ENCODE peak calls at places on chromosomes 11 and 22, in six cellular contexts. One of them, this sample, is unnamed.

GRCh38 chr11:70507466-70508230 is 109.3 kb downstream of the CTTN start:
- DNase-seq in WTC11: no peak
- DNase-seq in activated T-cell treated with anti-CD3 and anti-CD28 coated beads for 1 hour: no peak
- DNase-seq in stimulated activated CD4-positive, alpha-beta T cell treated with anti-CD3 and anti-CD28 coated beads, Interleukin-12 subunit alpha, Interleukin-12 subunit beta, amount 100 ng/mL, for 24 hours: no peak
- DNase-seq in activated CD4-positive, CD25-positive, alpha-beta regulatory T cell: no peak
- DNase-seq in mucosa of gallbladder: no peak
- DNase-seq in this sample: no peak

GRCh38 chr11:11588890-11589289 is 32.9 kb downstream of the GALNT18 start:
- DNase-seq in WTC11: no peak
- DNase-seq in mucosa of gallbladder: no peak
- DNase-seq in activated CD4-positive, CD25-positive, alpha-beta regulatory T cell: no peak
- DNase-seq in stimulated activated CD4-positive, alpha-beta T cell treated with anti-CD3 and anti-CD28 coated beads, Interleukin-12 subunit alpha, Interleukin-12 subunit beta, amount 100 ng/mL, for 24 hours: no peak
- DNase-seq in activated T-cell treated with anti-CD3 and anti-CD28 coated beads for 1 hour: no peak
- DNase-seq in this sample: no peak

GRCh38 chr22:32389685-32390084 is 22.4 kb downstream of the RTCB start:
- DNase-seq in stimulated activated CD4-positive, alpha-beta T cell treated with anti-CD3 and anti-CD28 coated beads, Interleukin-12 subunit alpha, Interleukin-12 subunit beta, amount 100 ng/mL, for 24 hours: no peak
- DNase-seq in WTC11: peak
- DNase-seq in activated CD4-positive, CD25-positive, alpha-beta regulatory T cell: no peak
- DNase-seq in activated T-cell treated with anti-CD3 and anti-CD28 coated beads for 1 hour: no peak
- DNase-seq in mucosa of gallbladder: no peak
- DNase-seq in this sample: no peak

GRCh38 chr11:71462726-71463125 is 9.7 kb downstream of the NADSYN1 start:
- DNase-seq in mucosa of gallbladder: no peak
- DNase-seq in WTC11: no peak
- DNase-seq in activated T-cell treated with anti-CD3 and anti-CD28 coated beads for 1 hour: no peak
- DNase-seq in activated CD4-positive, CD25-positive, alpha-beta regulatory T cell: no peak
- DNase-seq in stimulated activated CD4-positive, alpha-beta T cell treated with anti-CD3 and anti-CD28 coated beads, Interleukin-12 subunit alpha, Interleukin-12 subunit beta, amount 100 ng/mL, for 24 hours: no peak
- DNase-seq in this sample: no peak

GRCh38 chr22:22161924-22162851 is 82.4 kb upstream of the VPREB1 start:
- DNase-seq in activated T-cell treated with anti-CD3 and anti-CD28 coated beads for 1 hour: no peak
- DNase-seq in mucosa of gallbladder: no peak
- DNase-seq in WTC11: no peak
- DNase-seq in activated CD4-positive, CD25-positive, alpha-beta regulatory T cell: no peak
- DNase-seq in stimulated activated CD4-positive, alpha-beta T cell treated with anti-CD3 and anti-CD28 coated beads, Interleukin-12 subunit alpha, Interleukin-12 subunit beta, amount 100 ng/mL, for 24 hours: no peak
- DNase-seq in this sample: no peak

GRCh38 chr11:70891844-70892380 is 360.5 kb downstream of the SHANK2 start:
- DNase-seq in mucosa of gallbladder: no peak
- DNase-seq in activated CD4-positive, CD25-positive, alpha-beta regulatory T cell: no peak
- DNase-seq in activated T-cell treated with anti-CD3 and anti-CD28 coated beads for 1 hour: no peak
- DNase-seq in stimulated activated CD4-positive, alpha-beta T cell treated with anti-CD3 and anti-CD28 coated beads, Interleukin-12 subunit alpha, Interleukin-12 subunit beta, amount 100 ng/mL, for 24 hours: no peak
- DNase-seq in WTC11: no peak
- DNase-seq in this sample: no peak

GRCh38 chr11:1118755-1119275 is 38.9 kb upstream of the MUC5AC start:
- DNase-seq in stimulated activated CD4-positive, alpha-beta T cell treated with anti-CD3 and anti-CD28 coated beads, Interleukin-12 subunit alpha, Interleukin-12 subunit beta, amount 100 ng/mL, for 24 hours: no peak
- DNase-seq in activated CD4-positive, CD25-positive, alpha-beta regulatory T cell: no peak
- DNase-seq in mucosa of gallbladder: no peak
- DNase-seq in activated T-cell treated with anti-CD3 and anti-CD28 coated beads for 1 hour: no peak
- DNase-seq in WTC11: no peak
- DNase-seq in this sample: no peak

GRCh38 chr22:20420157-20420842 is 17.3 kb downstream of the SCARF2 start:
- DNase-seq in activated T-cell treated with anti-CD3 and anti-CD28 coated beads for 1 hour: no peak
- DNase-seq in activated CD4-positive, CD25-positive, alpha-beta regulatory T cell: no peak
- DNase-seq in stimulated activated CD4-positive, alpha-beta T cell treated with anti-CD3 and anti-CD28 coated beads, Interleukin-12 subunit alpha, Interleukin-12 subunit beta, amount 100 ng/mL, for 24 hours: no peak
- DNase-seq in WTC11: no peak
- DNase-seq in mucosa of gallbladder: no peak
- DNase-seq in this sample: no peak

GRCh38 chr22:19891350-19892248 is 36.9 kb upstream of the GNB1L start:
- DNase-seq in activated T-cell treated with anti-CD3 and anti-CD28 coated beads for 1 hour: peak
- DNase-seq in mucosa of gallbladder: peak
- DNase-seq in activated CD4-positive, CD25-positive, alpha-beta regulatory T cell: peak
- DNase-seq in WTC11: peak
- DNase-seq in stimulated activated CD4-positive, alpha-beta T cell treated with anti-CD3 and anti-CD28 coated beads, Interleukin-12 subunit alpha, Interleukin-12 subunit beta, amount 100 ng/mL, for 24 hours: peak
- DNase-seq in this sample: peak

GRCh38 chr11:117071344-117071787 is 26.9 kb downstream of the SIK3 start:
- DNase-seq in activated CD4-positive, CD25-positive, alpha-beta regulatory T cell: no peak
- DNase-seq in WTC11: no peak
- DNase-seq in stimulated activated CD4-positive, alpha-beta T cell treated with anti-CD3 and anti-CD28 coated beads, Interleukin-12 subunit alpha, Interleukin-12 subunit beta, amount 100 ng/mL, for 24 hours: no peak
- DNase-seq in activated T-cell treated with anti-CD3 and anti-CD28 coated beads for 1 hour: no peak
- DNase-seq in mucosa of gallbladder: peak
- DNase-seq in this sample: no peak

GRCh38 chr22:30634477-30635233 is 926 bp upstream of the SLC35E4 start:
- DNase-seq in stimulated activated CD4-positive, alpha-beta T cell treated with anti-CD3 and anti-CD28 coated beads, Interleukin-12 subunit alpha, Interleukin-12 subunit beta, amount 100 ng/mL, for 24 hours: peak
- DNase-seq in WTC11: peak
- DNase-seq in mucosa of gallbladder: peak
- DNase-seq in activated T-cell treated with anti-CD3 and anti-CD28 coated beads for 1 hour: peak
- DNase-seq in activated CD4-positive, CD25-positive, alpha-beta regulatory T cell: peak
- DNase-seq in this sample: peak

GRCh38 chr11:12448131-12448939 is 71.0 kb downstream of the PARVA start:
- DNase-seq in activated CD4-positive, CD25-positive, alpha-beta regulatory T cell: no peak
- DNase-seq in activated T-cell treated with anti-CD3 and anti-CD28 coated beads for 1 hour: no peak
- DNase-seq in stimulated activated CD4-positive, alpha-beta T cell treated with anti-CD3 and anti-CD28 coated beads, Interleukin-12 subunit alpha, Interleukin-12 subunit beta, amount 100 ng/mL, for 24 hours: no peak
- DNase-seq in WTC11: no peak
- DNase-seq in mucosa of gallbladder: no peak
- DNase-seq in this sample: no peak

GRCh38 chr11:9037046-9037780 is 33.4 kb upstream of the NRIP3 start:
- DNase-seq in stimulated activated CD4-positive, alpha-beta T cell treated with anti-CD3 and anti-CD28 coated beads, Interleukin-12 subunit alpha, Interleukin-12 subunit beta, amount 100 ng/mL, for 24 hours: no peak
- DNase-seq in activated T-cell treated with anti-CD3 and anti-CD28 coated beads for 1 hour: no peak
- DNase-seq in activated CD4-positive, CD25-positive, alpha-beta regulatory T cell: no peak
- DNase-seq in mucosa of gallbladder: no peak
- DNase-seq in WTC11: no peak
- DNase-seq in this sample: no peak

GRCh38 chr11:83392556-83392955 is 106.4 kb upstream of the CCDC90B start:
- DNase-seq in WTC11: no peak
- DNase-seq in stimulated activated CD4-positive, alpha-beta T cell treated with anti-CD3 and anti-CD28 coated beads, Interleukin-12 subunit alpha, Interleukin-12 subunit beta, amount 100 ng/mL, for 24 hours: no peak
- DNase-seq in mucosa of gallbladder: no peak
- DNase-seq in activated CD4-positive, CD25-positive, alpha-beta regulatory T cell: no peak
- DNase-seq in activated T-cell treated with anti-CD3 and anti-CD28 coated beads for 1 hour: no peak
- DNase-seq in this sample: no peak

GRCh38 chr11:135008001-135008405 is 596.0 kb upstream of the B3GAT1 start:
- DNase-seq in activated CD4-positive, CD25-positive, alpha-beta regulatory T cell: no peak
- DNase-seq in activated T-cell treated with anti-CD3 and anti-CD28 coated beads for 1 hour: no peak
- DNase-seq in stimulated activated CD4-positive, alpha-beta T cell treated with anti-CD3 and anti-CD28 coated beads, Interleukin-12 subunit alpha, Interleukin-12 subunit beta, amount 100 ng/mL, for 24 hours: no peak
- DNase-seq in mucosa of gallbladder: no peak
- DNase-seq in WTC11: no peak
- DNase-seq in this sample: no peak

GRCh38 chr22:46006379-46007002 is 29.5 kb upstream of the WNT7B start:
- DNase-seq in activated CD4-positive, CD25-positive, alpha-beta regulatory T cell: peak
- DNase-seq in WTC11: peak
- DNase-seq in mucosa of gallbladder: peak
- DNase-seq in activated T-cell treated with anti-CD3 and anti-CD28 coated beads for 1 hour: peak
- DNase-seq in stimulated activated CD4-positive, alpha-beta T cell treated with anti-CD3 and anti-CD28 coated beads, Interleukin-12 subunit alpha, Interleukin-12 subunit beta, amount 100 ng/mL, for 24 hours: peak
- DNase-seq in this sample: peak

GRCh38 chr11:8068605-8069221 is 12.3 kb upstream of the TUB start:
- DNase-seq in stimulated activated CD4-positive, alpha-beta T cell treated with anti-CD3 and anti-CD28 coated beads, Interleukin-12 subunit alpha, Interleukin-12 subunit beta, amount 100 ng/mL, for 24 hours: no peak
- DNase-seq in WTC11: no peak
- DNase-seq in activated T-cell treated with anti-CD3 and anti-CD28 coated beads for 1 hour: no peak
- DNase-seq in mucosa of gallbladder: peak
- DNase-seq in activated CD4-positive, CD25-positive, alpha-beta regulatory T cell: no peak
- DNase-seq in this sample: peak

GRCh38 chr11:20360650-20361049 is 2.9 kb upstream of the HTATIP2 start:
- DNase-seq in activated T-cell treated with anti-CD3 and anti-CD28 coated beads for 1 hour: no peak
- DNase-seq in stimulated activated CD4-positive, alpha-beta T cell treated with anti-CD3 and anti-CD28 coated beads, Interleukin-12 subunit alpha, Interleukin-12 subunit beta, amount 100 ng/mL, for 24 hours: no peak
- DNase-seq in mucosa of gallbladder: peak
- DNase-seq in WTC11: no peak
- DNase-seq in activated CD4-positive, CD25-positive, alpha-beta regulatory T cell: no peak
- DNase-seq in this sample: peak

GRCh38 chr11:82754410-82754809 is 20.7 kb upstream of the FAM181B start:
- DNase-seq in activated T-cell treated with anti-CD3 and anti-CD28 coated beads for 1 hour: no peak
- DNase-seq in mucosa of gallbladder: no peak
- DNase-seq in activated CD4-positive, CD25-positive, alpha-beta regulatory T cell: no peak
- DNase-seq in stimulated activated CD4-positive, alpha-beta T cell treated with anti-CD3 and anti-CD28 coated beads, Interleukin-12 subunit alpha, Interleukin-12 subunit beta, amount 100 ng/mL, for 24 hours: no peak
- DNase-seq in WTC11: no peak
- DNase-seq in this sample: no peak

GRCh38 chr11:95697614-95698408 is 91.8 kb downstream of the FAM76B start:
- DNase-seq in mucosa of gallbladder: no peak
- DNase-seq in activated CD4-positive, CD25-positive, alpha-beta regulatory T cell: no peak
- DNase-seq in WTC11: no peak
- DNase-seq in activated T-cell treated with anti-CD3 and anti-CD28 coated beads for 1 hour: no peak
- DNase-seq in stimulated activated CD4-positive, alpha-beta T cell treated with anti-CD3 and anti-CD28 coated beads, Interleukin-12 subunit alpha, Interleukin-12 subunit beta, amount 100 ng/mL, for 24 hours: no peak
- DNase-seq in this sample: no peak

GRCh38 chr11:66851251-66851620 is 5.6 kb upstream of the LRFN4 start:
- DNase-seq in activated T-cell treated with anti-CD3 and anti-CD28 coated beads for 1 hour: no peak
- DNase-seq in activated CD4-positive, CD25-positive, alpha-beta regulatory T cell: no peak
- DNase-seq in mucosa of gallbladder: no peak
- DNase-seq in WTC11: no peak
- DNase-seq in stimulated activated CD4-positive, alpha-beta T cell treated with anti-CD3 and anti-CD28 coated beads, Interleukin-12 subunit alpha, Interleukin-12 subunit beta, amount 100 ng/mL, for 24 hours: no peak
- DNase-seq in this sample: no peak

GRCh38 chr11:80727315-80727714 is 1286.5 kb upstream of the TENM4 start:
- DNase-seq in activated T-cell treated with anti-CD3 and anti-CD28 coated beads for 1 hour: no peak
- DNase-seq in mucosa of gallbladder: peak
- DNase-seq in stimulated activated CD4-positive, alpha-beta T cell treated with anti-CD3 and anti-CD28 coated beads, Interleukin-12 subunit alpha, Interleukin-12 subunit beta, amount 100 ng/mL, for 24 hours: no peak
- DNase-seq in activated CD4-positive, CD25-positive, alpha-beta regulatory T cell: no peak
- DNase-seq in WTC11: peak
- DNase-seq in this sample: peak

GRCh38 chr11:12444601-12445000 is 67.2 kb downstream of the PARVA start:
- DNase-seq in activated T-cell treated with anti-CD3 and anti-CD28 coated beads for 1 hour: no peak
- DNase-seq in activated CD4-positive, CD25-positive, alpha-beta regulatory T cell: no peak
- DNase-seq in stimulated activated CD4-positive, alpha-beta T cell treated with anti-CD3 and anti-CD28 coated beads, Interleukin-12 subunit alpha, Interleukin-12 subunit beta, amount 100 ng/mL, for 24 hours: no peak
- DNase-seq in WTC11: no peak
- DNase-seq in mucosa of gallbladder: no peak
- DNase-seq in this sample: no peak

GRCh38 chr22:37177755-37178154 is 10.3 kb downstream of the C1QTNF6 start:
- DNase-seq in stimulated activated CD4-positive, alpha-beta T cell treated with anti-CD3 and anti-CD28 coated beads, Interleukin-12 subunit alpha, Interleukin-12 subunit beta, amount 100 ng/mL, for 24 hours: no peak
- DNase-seq in activated CD4-positive, CD25-positive, alpha-beta regulatory T cell: no peak
- DNase-seq in mucosa of gallbladder: no peak
- DNase-seq in WTC11: no peak
- DNase-seq in activated T-cell treated with anti-CD3 and anti-CD28 coated beads for 1 hour: no peak
- DNase-seq in this sample: no peak

GRCh38 chr11:1152316-1153104 is 5.2 kb upstream of the MUC5AC start:
- DNase-seq in activated CD4-positive, CD25-positive, alpha-beta regulatory T cell: no peak
- DNase-seq in activated T-cell treated with anti-CD3 and anti-CD28 coated beads for 1 hour: no peak
- DNase-seq in stimulated activated CD4-positive, alpha-beta T cell treated with anti-CD3 and anti-CD28 coated beads, Interleukin-12 subunit alpha, Interleukin-12 subunit beta, amount 100 ng/mL, for 24 hours: no peak
- DNase-seq in mucosa of gallbladder: no peak
- DNase-seq in WTC11: peak
- DNase-seq in this sample: peak

GRCh38 chr11:91314521-91314920 is 910.1 kb upstream of the FAT3 start:
- DNase-seq in mucosa of gallbladder: no peak
- DNase-seq in activated CD4-positive, CD25-positive, alpha-beta regulatory T cell: no peak
- DNase-seq in stimulated activated CD4-positive, alpha-beta T cell treated with anti-CD3 and anti-CD28 coated beads, Interleukin-12 subunit alpha, Interleukin-12 subunit beta, amount 100 ng/mL, for 24 hours: no peak
- DNase-seq in activated T-cell treated with anti-CD3 and anti-CD28 coated beads for 1 hour: no peak
- DNase-seq in WTC11: no peak
- DNase-seq in this sample: no peak

GRCh38 chr22:21642584-21643448 is 714 bp downstream of the SDF2L1 start:
- DNase-seq in WTC11: peak
- DNase-seq in activated T-cell treated with anti-CD3 and anti-CD28 coated beads for 1 hour: peak
- DNase-seq in activated CD4-positive, CD25-positive, alpha-beta regulatory T cell: peak
- DNase-seq in stimulated activated CD4-positive, alpha-beta T cell treated with anti-CD3 and anti-CD28 coated beads, Interleukin-12 subunit alpha, Interleukin-12 subunit beta, amount 100 ng/mL, for 24 hours: no peak
- DNase-seq in mucosa of gallbladder: peak
- DNase-seq in this sample: no peak

GRCh38 chr11:75667268-75667830 is 1.5 kb downstream of the MAP6 start:
- DNase-seq in mucosa of gallbladder: no peak
- DNase-seq in activated CD4-positive, CD25-positive, alpha-beta regulatory T cell: no peak
- DNase-seq in WTC11: peak
- DNase-seq in stimulated activated CD4-positive, alpha-beta T cell treated with anti-CD3 and anti-CD28 coated beads, Interleukin-12 subunit alpha, Interleukin-12 subunit beta, amount 100 ng/mL, for 24 hours: no peak
- DNase-seq in activated T-cell treated with anti-CD3 and anti-CD28 coated beads for 1 hour: no peak
- DNase-seq in this sample: no peak

GRCh38 chr11:109940816-109941215 is 152.4 kb upstream of the ZC3H12C start:
- DNase-seq in activated T-cell treated with anti-CD3 and anti-CD28 coated beads for 1 hour: no peak
- DNase-seq in activated CD4-positive, CD25-positive, alpha-beta regulatory T cell: no peak
- DNase-seq in WTC11: no peak
- DNase-seq in stimulated activated CD4-positive, alpha-beta T cell treated with anti-CD3 and anti-CD28 coated beads, Interleukin-12 subunit alpha, Interleukin-12 subunit beta, amount 100 ng/mL, for 24 hours: no peak
- DNase-seq in mucosa of gallbladder: no peak
- DNase-seq in this sample: peak

GRCh38 chr11:117226388-117227385 is 5.2 kb downstream of the PCSK7 start:
- DNase-seq in WTC11: no peak
- DNase-seq in mucosa of gallbladder: peak
- DNase-seq in activated CD4-positive, CD25-positive, alpha-beta regulatory T cell: no peak
- DNase-seq in stimulated activated CD4-positive, alpha-beta T cell treated with anti-CD3 and anti-CD28 coated beads, Interleukin-12 subunit alpha, Interleukin-12 subunit beta, amount 100 ng/mL, for 24 hours: no peak
- DNase-seq in activated T-cell treated with anti-CD3 and anti-CD28 coated beads for 1 hour: no peak
- DNase-seq in this sample: peak

GRCh38 chr11:13448876-13449275 is 14.1 kb downstream of the BTBD10 start:
- DNase-seq in WTC11: no peak
- DNase-seq in activated T-cell treated with anti-CD3 and anti-CD28 coated beads for 1 hour: no peak
- DNase-seq in activated CD4-positive, CD25-positive, alpha-beta regulatory T cell: no peak
- DNase-seq in mucosa of gallbladder: no peak
- DNase-seq in stimulated activated CD4-positive, alpha-beta T cell treated with anti-CD3 and anti-CD28 coated beads, Interleukin-12 subunit alpha, Interleukin-12 subunit beta, amount 100 ng/mL, for 24 hours: no peak
- DNase-seq in this sample: no peak

GRCh38 chr22:37303821-37304274 is 21.5 kb downstream of the CYTH4 start:
- DNase-seq in mucosa of gallbladder: no peak
- DNase-seq in activated CD4-positive, CD25-positive, alpha-beta regulatory T cell: peak
- DNase-seq in activated T-cell treated with anti-CD3 and anti-CD28 coated beads for 1 hour: no peak
- DNase-seq in WTC11: no peak
- DNase-seq in stimulated activated CD4-positive, alpha-beta T cell treated with anti-CD3 and anti-CD28 coated beads, Interleukin-12 subunit alpha, Interleukin-12 subunit beta, amount 100 ng/mL, for 24 hours: peak
- DNase-seq in this sample: peak

GRCh38 chr11:36774603-36775002 is 176.6 kb upstream of the RAG2 start:
- DNase-seq in stimulated activated CD4-positive, alpha-beta T cell treated with anti-CD3 and anti-CD28 coated beads, Interleukin-12 subunit alpha, Interleukin-12 subunit beta, amount 100 ng/mL, for 24 hours: no peak
- DNase-seq in WTC11: no peak
- DNase-seq in activated T-cell treated with anti-CD3 and anti-CD28 coated beads for 1 hour: no peak
- DNase-seq in mucosa of gallbladder: no peak
- DNase-seq in activated CD4-positive, CD25-positive, alpha-beta regulatory T cell: no peak
- DNase-seq in this sample: no peak

GRCh38 chr11:848988-849824 is 6.6 kb downstream of the TSPAN4 start:
- DNase-seq in mucosa of gallbladder: no peak
- DNase-seq in activated CD4-positive, CD25-positive, alpha-beta regulatory T cell: no peak
- DNase-seq in WTC11: peak
- DNase-seq in stimulated activated CD4-positive, alpha-beta T cell treated with anti-CD3 and anti-CD28 coated beads, Interleukin-12 subunit alpha, Interleukin-12 subunit beta, amount 100 ng/mL, for 24 hours: no peak
- DNase-seq in activated T-cell treated with anti-CD3 and anti-CD28 coated beads for 1 hour: no peak
- DNase-seq in this sample: no peak

GRCh38 chr22:32695451-32695891 is 106.0 kb upstream of the TIMP3 start:
- DNase-seq in activated CD4-positive, CD25-positive, alpha-beta regulatory T cell: no peak
- DNase-seq in activated T-cell treated with anti-CD3 and anti-CD28 coated beads for 1 hour: no peak
- DNase-seq in mucosa of gallbladder: no peak
- DNase-seq in stimulated activated CD4-positive, alpha-beta T cell treated with anti-CD3 and anti-CD28 coated beads, Interleukin-12 subunit alpha, Interleukin-12 subunit beta, amount 100 ng/mL, for 24 hours: no peak
- DNase-seq in WTC11: no peak
- DNase-seq in this sample: no peak

GRCh38 chr22:26182723-26183122 is 13.5 kb downstream of the SEZ6L start:
- DNase-seq in mucosa of gallbladder: no peak
- DNase-seq in WTC11: no peak
- DNase-seq in stimulated activated CD4-positive, alpha-beta T cell treated with anti-CD3 and anti-CD28 coated beads, Interleukin-12 subunit alpha, Interleukin-12 subunit beta, amount 100 ng/mL, for 24 hours: no peak
- DNase-seq in activated CD4-positive, CD25-positive, alpha-beta regulatory T cell: no peak
- DNase-seq in activated T-cell treated with anti-CD3 and anti-CD28 coated beads for 1 hour: no peak
- DNase-seq in this sample: no peak

GRCh38 chr11:126581871-126582270 is 226.4 kb downstream of the ST3GAL4 start:
- DNase-seq in WTC11: no peak
- DNase-seq in activated CD4-positive, CD25-positive, alpha-beta regulatory T cell: no peak
- DNase-seq in mucosa of gallbladder: no peak
- DNase-seq in activated T-cell treated with anti-CD3 and anti-CD28 coated beads for 1 hour: no peak
- DNase-seq in stimulated activated CD4-positive, alpha-beta T cell treated with anti-CD3 and anti-CD28 coated beads, Interleukin-12 subunit alpha, Interleukin-12 subunit beta, amount 100 ng/mL, for 24 hours: no peak
- DNase-seq in this sample: no peak

This sample was measured in astrocyte of the cerebellum.